ENCODE peak calls at places on chromosomes 5 and 9, in ten cellular contexts. One of them, this sample, is unnamed.

GRCh38 chr9:29285818-29286217 is 1712.5 kb upstream of the C9orf72 start:
- DNase-seq in Caco-2: peak; percentile 1
- DNase-seq in activated CD4-positive, alpha-beta T cell treated with anti-CD3 and anti-CD28 coated beads, Interleukin-2, amount 50 U/mL, for 4 hours: no peak
- DNase-seq in T-helper 1 cell: no peak
- DNase-seq in stomach: no peak
- DNase-seq in choroid plexus epithelial cell: peak; percentile 27
- DNase-seq in NCI-H748 treated with DMSO at 0.1 percent for 48 hours: no peak
- DNase-seq in Caki2: no peak
- DNase-seq in astrocyte of the spinal cord: peak; percentile 17
- DNase-seq in NCI-H1105: no peak
- DNase-seq in this sample: peak; percentile 9

GRCh38 chr5:68562308-68562707 is 346.8 kb downstream of the PIK3R1 start:
- DNase-seq in Caco-2: no peak
- DNase-seq in activated CD4-positive, alpha-beta T cell treated with anti-CD3 and anti-CD28 coated beads, Interleukin-2, amount 50 U/mL, for 4 hours: no peak
- DNase-seq in T-helper 1 cell: no peak
- DNase-seq in stomach: peak; percentile 67
- DNase-seq in choroid plexus epithelial cell: peak; percentile 85
- DNase-seq in NCI-H748 treated with DMSO at 0.1 percent for 48 hours: no peak
- DNase-seq in Caki2: peak; percentile 23
- DNase-seq in astrocyte of the spinal cord: peak; percentile 64
- DNase-seq in NCI-H1105: peak; percentile 8
- DNase-seq in this sample: peak; percentile 57

GRCh38 chr5:43041131-43041668 is 1.1 kb upstream of the ANXA2R start:
- DNase-seq in Caco-2: peak; percentile 29
- DNase-seq in activated CD4-positive, alpha-beta T cell treated with anti-CD3 and anti-CD28 coated beads, Interleukin-2, amount 50 U/mL, for 4 hours: peak; percentile 34
- DNase-seq in T-helper 1 cell: peak; percentile 41
- DNase-seq in stomach: no peak
- DNase-seq in choroid plexus epithelial cell: no peak
- DNase-seq in NCI-H748 treated with DMSO at 0.1 percent for 48 hours: peak; percentile 89
- DNase-seq in Caki2: no peak
- DNase-seq in astrocyte of the spinal cord: no peak
- DNase-seq in NCI-H1105: peak; percentile 34
- DNase-seq in this sample: no peak

GRCh38 chr5:90488791-90489190 is 14.1 kb downstream of the POLR3G start:
- DNase-seq in Caco-2: no peak
- DNase-seq in activated CD4-positive, alpha-beta T cell treated with anti-CD3 and anti-CD28 coated beads, Interleukin-2, amount 50 U/mL, for 4 hours: no peak
- DNase-seq in T-helper 1 cell: no peak
- DNase-seq in stomach: no peak
- DNase-seq in choroid plexus epithelial cell: peak; percentile 50
- DNase-seq in NCI-H748 treated with DMSO at 0.1 percent for 48 hours: no peak
- DNase-seq in Caki2: no peak
- DNase-seq in astrocyte of the spinal cord: no peak
- DNase-seq in NCI-H1105: no peak
- DNase-seq in this sample: no peak

GRCh38 chr5:82147860-82148573 is 130.1 kb downstream of the RPS23 start:
- DNase-seq in Caco-2: no peak
- DNase-seq in activated CD4-positive, alpha-beta T cell treated with anti-CD3 and anti-CD28 coated beads, Interleukin-2, amount 50 U/mL, for 4 hours: no peak
- DNase-seq in T-helper 1 cell: no peak
- DNase-seq in stomach: no peak
- DNase-seq in choroid plexus epithelial cell: peak; percentile 96
- DNase-seq in NCI-H748 treated with DMSO at 0.1 percent for 48 hours: no peak
- DNase-seq in Caki2: no peak
- DNase-seq in astrocyte of the spinal cord: peak; percentile 39
- DNase-seq in NCI-H1105: no peak
- DNase-seq in this sample: no peak

GRCh38 chr9:83432104-83432627 is 106.0 kb downstream of the FRMD3 start:
- DNase-seq in Caco-2: no peak
- DNase-seq in activated CD4-positive, alpha-beta T cell treated with anti-CD3 and anti-CD28 coated beads, Interleukin-2, amount 50 U/mL, for 4 hours: no peak
- DNase-seq in T-helper 1 cell: no peak
- DNase-seq in stomach: peak; percentile 97
- DNase-seq in choroid plexus epithelial cell: peak; percentile 27
- DNase-seq in NCI-H748 treated with DMSO at 0.1 percent for 48 hours: no peak
- DNase-seq in Caki2: peak; percentile 67
- DNase-seq in astrocyte of the spinal cord: peak; percentile 66
- DNase-seq in NCI-H1105: no peak
- DNase-seq in this sample: peak; percentile 90

GRCh38 chr5:55650391-55650790 is 61.7 kb downstream of the SLC38A9 start:
- DNase-seq in Caco-2: no peak
- DNase-seq in activated CD4-positive, alpha-beta T cell treated with anti-CD3 and anti-CD28 coated beads, Interleukin-2, amount 50 U/mL, for 4 hours: no peak
- DNase-seq in T-helper 1 cell: no peak
- DNase-seq in stomach: no peak
- DNase-seq in choroid plexus epithelial cell: peak; percentile 74
- DNase-seq in NCI-H748 treated with DMSO at 0.1 percent for 48 hours: no peak
- DNase-seq in Caki2: no peak
- DNase-seq in astrocyte of the spinal cord: peak; percentile 80
- DNase-seq in NCI-H1105: no peak
- DNase-seq in this sample: peak; percentile 19

GRCh38 chr5:125660231-125660895 is 762.8 kb upstream of the GRAMD2B start:
- DNase-seq in Caco-2: no peak
- DNase-seq in activated CD4-positive, alpha-beta T cell treated with anti-CD3 and anti-CD28 coated beads, Interleukin-2, amount 50 U/mL, for 4 hours: no peak
- DNase-seq in T-helper 1 cell: no peak
- DNase-seq in stomach: no peak
- DNase-seq in choroid plexus epithelial cell: peak; percentile 43
- DNase-seq in NCI-H748 treated with DMSO at 0.1 percent for 48 hours: no peak
- DNase-seq in Caki2: no peak
- DNase-seq in astrocyte of the spinal cord: peak; percentile 10
- DNase-seq in NCI-H1105: no peak
- DNase-seq in this sample: peak; percentile 34

GRCh38 chr5:141039517-141039916 is 11.7 kb upstream of the PCDHB1 start:
- DNase-seq in Caco-2: no peak
- DNase-seq in activated CD4-positive, alpha-beta T cell treated with anti-CD3 and anti-CD28 coated beads, Interleukin-2, amount 50 U/mL, for 4 hours: no peak
- DNase-seq in T-helper 1 cell: no peak
- DNase-seq in stomach: no peak
- DNase-seq in choroid plexus epithelial cell: no peak
- DNase-seq in NCI-H748 treated with DMSO at 0.1 percent for 48 hours: peak; percentile 90
- DNase-seq in Caki2: no peak
- DNase-seq in astrocyte of the spinal cord: no peak
- DNase-seq in NCI-H1105: peak; percentile 57
- DNase-seq in this sample: no peak

GRCh38 chr5:18551716-18552115 is 917.5 kb downstream of the TAF11L14 start:
- DNase-seq in Caco-2: no peak
- DNase-seq in activated CD4-positive, alpha-beta T cell treated with anti-CD3 and anti-CD28 coated beads, Interleukin-2, amount 50 U/mL, for 4 hours: no peak
- DNase-seq in T-helper 1 cell: no peak
- DNase-seq in stomach: no peak
- DNase-seq in choroid plexus epithelial cell: no peak
- DNase-seq in NCI-H748 treated with DMSO at 0.1 percent for 48 hours: no peak
- DNase-seq in Caki2: no peak
- DNase-seq in astrocyte of the spinal cord: no peak
- DNase-seq in NCI-H1105: no peak
- DNase-seq in this sample: no peak

GRCh38 chr9:134794726-134795370 is 85.8 kb upstream of the FCN2 start:
- DNase-seq in Caco-2: no peak
- DNase-seq in activated CD4-positive, alpha-beta T cell treated with anti-CD3 and anti-CD28 coated beads, Interleukin-2, amount 50 U/mL, for 4 hours: no peak
- DNase-seq in T-helper 1 cell: no peak
- DNase-seq in stomach: no peak
- DNase-seq in choroid plexus epithelial cell: no peak
- DNase-seq in NCI-H748 treated with DMSO at 0.1 percent for 48 hours: no peak
- DNase-seq in Caki2: no peak
- DNase-seq in astrocyte of the spinal cord: no peak
- DNase-seq in NCI-H1105: no peak
- DNase-seq in this sample: no peak

GRCh38 chr5:38347040-38347763 is 88.8 kb downstream of the EGFLAM start:
- DNase-seq in Caco-2: no peak
- DNase-seq in activated CD4-positive, alpha-beta T cell treated with anti-CD3 and anti-CD28 coated beads, Interleukin-2, amount 50 U/mL, for 4 hours: no peak
- DNase-seq in T-helper 1 cell: no peak
- DNase-seq in stomach: no peak
- DNase-seq in choroid plexus epithelial cell: no peak
- DNase-seq in NCI-H748 treated with DMSO at 0.1 percent for 48 hours: no peak
- DNase-seq in Caki2: peak; percentile 47
- DNase-seq in astrocyte of the spinal cord: no peak
- DNase-seq in NCI-H1105: no peak
- DNase-seq in this sample: peak; percentile 98

GRCh38 chr9:130260816-130261765 is 4.5 kb upstream of the HMCN2 start:
- DNase-seq in Caco-2: no peak
- DNase-seq in activated CD4-positive, alpha-beta T cell treated with anti-CD3 and anti-CD28 coated beads, Interleukin-2, amount 50 U/mL, for 4 hours: no peak
- DNase-seq in T-helper 1 cell: no peak
- DNase-seq in stomach: no peak
- DNase-seq in choroid plexus epithelial cell: no peak
- DNase-seq in NCI-H748 treated with DMSO at 0.1 percent for 48 hours: no peak
- DNase-seq in Caki2: no peak
- DNase-seq in astrocyte of the spinal cord: no peak
- DNase-seq in NCI-H1105: no peak
- DNase-seq in this sample: no peak

GRCh38 chr9:92763721-92764380 is 782 bp downstream of the BICD2 start:
- DNase-seq in Caco-2: no peak
- DNase-seq in activated CD4-positive, alpha-beta T cell treated with anti-CD3 and anti-CD28 coated beads, Interleukin-2, amount 50 U/mL, for 4 hours: peak; percentile 9
- DNase-seq in T-helper 1 cell: peak; percentile 16
- DNase-seq in stomach: no peak
- DNase-seq in choroid plexus epithelial cell: no peak
- DNase-seq in NCI-H748 treated with DMSO at 0.1 percent for 48 hours: peak; percentile 7
- DNase-seq in Caki2: no peak
- DNase-seq in astrocyte of the spinal cord: no peak
- DNase-seq in NCI-H1105: no peak
- DNase-seq in this sample: peak; percentile 29

GRCh38 chr5:33306758-33307157 is 134.0 kb upstream of the TARS1 start:
- DNase-seq in Caco-2: no peak
- DNase-seq in activated CD4-positive, alpha-beta T cell treated with anti-CD3 and anti-CD28 coated beads, Interleukin-2, amount 50 U/mL, for 4 hours: no peak
- DNase-seq in T-helper 1 cell: no peak
- DNase-seq in stomach: no peak
- DNase-seq in choroid plexus epithelial cell: peak; percentile 39
- DNase-seq in NCI-H748 treated with DMSO at 0.1 percent for 48 hours: no peak
- DNase-seq in Caki2: no peak
- DNase-seq in astrocyte of the spinal cord: peak; percentile 52
- DNase-seq in NCI-H1105: no peak
- DNase-seq in this sample: peak; percentile 4

GRCh38 chr5:64632251-64632650 is 58.1 kb upstream of the SHISAL2B start:
- DNase-seq in Caco-2: no peak
- DNase-seq in activated CD4-positive, alpha-beta T cell treated with anti-CD3 and anti-CD28 coated beads, Interleukin-2, amount 50 U/mL, for 4 hours: no peak
- DNase-seq in T-helper 1 cell: no peak
- DNase-seq in stomach: no peak
- DNase-seq in choroid plexus epithelial cell: peak; percentile 48
- DNase-seq in NCI-H748 treated with DMSO at 0.1 percent for 48 hours: no peak
- DNase-seq in Caki2: no peak
- DNase-seq in astrocyte of the spinal cord: peak; percentile 7
- DNase-seq in NCI-H1105: peak; percentile 25
- DNase-seq in this sample: no peak

GRCh38 chr5:139390639-139391569 is 1.2 kb upstream of the MZB1 start:
- DNase-seq in Caco-2: no peak
- DNase-seq in activated CD4-positive, alpha-beta T cell treated with anti-CD3 and anti-CD28 coated beads, Interleukin-2, amount 50 U/mL, for 4 hours: no peak
- DNase-seq in T-helper 1 cell: no peak
- DNase-seq in stomach: no peak
- DNase-seq in choroid plexus epithelial cell: no peak
- DNase-seq in NCI-H748 treated with DMSO at 0.1 percent for 48 hours: no peak
- DNase-seq in Caki2: no peak
- DNase-seq in astrocyte of the spinal cord: no peak
- DNase-seq in NCI-H1105: no peak
- DNase-seq in this sample: no peak

GRCh38 chr9:130480673-130481072 is 35.9 kb downstream of the ASS1 start:
- DNase-seq in Caco-2: no peak
- DNase-seq in activated CD4-positive, alpha-beta T cell treated with anti-CD3 and anti-CD28 coated beads, Interleukin-2, amount 50 U/mL, for 4 hours: no peak
- DNase-seq in T-helper 1 cell: no peak
- DNase-seq in stomach: no peak
- DNase-seq in choroid plexus epithelial cell: no peak
- DNase-seq in NCI-H748 treated with DMSO at 0.1 percent for 48 hours: no peak
- DNase-seq in Caki2: no peak
- DNase-seq in astrocyte of the spinal cord: no peak
- DNase-seq in NCI-H1105: no peak
- DNase-seq in this sample: no peak

GRCh38 chr5:62143268-62144229 is 162.5 kb upstream of the KIF2A start:
- DNase-seq in Caco-2: peak; percentile 14
- DNase-seq in activated CD4-positive, alpha-beta T cell treated with anti-CD3 and anti-CD28 coated beads, Interleukin-2, amount 50 U/mL, for 4 hours: no peak
- DNase-seq in T-helper 1 cell: no peak
- DNase-seq in stomach: no peak
- DNase-seq in choroid plexus epithelial cell: peak; percentile 64
- DNase-seq in NCI-H748 treated with DMSO at 0.1 percent for 48 hours: peak; percentile 17
- DNase-seq in Caki2: peak; percentile 6
- DNase-seq in astrocyte of the spinal cord: peak; percentile 53
- DNase-seq in NCI-H1105: no peak
- DNase-seq in this sample: peak; percentile 58

GRCh38 chr9:84174486-84174885 is 166.1 kb downstream of the SLC28A3 start:
- DNase-seq in Caco-2: no peak
- DNase-seq in activated CD4-positive, alpha-beta T cell treated with anti-CD3 and anti-CD28 coated beads, Interleukin-2, amount 50 U/mL, for 4 hours: no peak
- DNase-seq in T-helper 1 cell: no peak
- DNase-seq in stomach: no peak
- DNase-seq in choroid plexus epithelial cell: no peak
- DNase-seq in NCI-H748 treated with DMSO at 0.1 percent for 48 hours: no peak
- DNase-seq in Caki2: no peak
- DNase-seq in astrocyte of the spinal cord: no peak
- DNase-seq in NCI-H1105: no peak
- DNase-seq in this sample: no peak

GRCh38 chr5:4661851-4662250 is 478.3 kb upstream of the ADAMTS16 start:
- DNase-seq in Caco-2: no peak
- DNase-seq in activated CD4-positive, alpha-beta T cell treated with anti-CD3 and anti-CD28 coated beads, Interleukin-2, amount 50 U/mL, for 4 hours: no peak
- DNase-seq in T-helper 1 cell: no peak
- DNase-seq in stomach: no peak
- DNase-seq in choroid plexus epithelial cell: no peak
- DNase-seq in NCI-H748 treated with DMSO at 0.1 percent for 48 hours: no peak
- DNase-seq in Caki2: no peak
- DNase-seq in astrocyte of the spinal cord: peak; percentile 24
- DNase-seq in NCI-H1105: no peak
- DNase-seq in this sample: peak; percentile 58

GRCh38 chr9:2742214-2742613 is 24.9 kb downstream of the KCNV2 start:
- DNase-seq in Caco-2: no peak
- DNase-seq in activated CD4-positive, alpha-beta T cell treated with anti-CD3 and anti-CD28 coated beads, Interleukin-2, amount 50 U/mL, for 4 hours: no peak
- DNase-seq in T-helper 1 cell: no peak
- DNase-seq in stomach: no peak
- DNase-seq in choroid plexus epithelial cell: peak; percentile 11
- DNase-seq in NCI-H748 treated with DMSO at 0.1 percent for 48 hours: no peak
- DNase-seq in Caki2: no peak
- DNase-seq in astrocyte of the spinal cord: no peak
- DNase-seq in NCI-H1105: no peak
- DNase-seq in this sample: no peak

GRCh38 chr9:126761274-126761673 is 43.6 kb upstream of the ZBTB43 start:
- DNase-seq in Caco-2: no peak
- DNase-seq in activated CD4-positive, alpha-beta T cell treated with anti-CD3 and anti-CD28 coated beads, Interleukin-2, amount 50 U/mL, for 4 hours: no peak
- DNase-seq in T-helper 1 cell: no peak
- DNase-seq in stomach: no peak
- DNase-seq in choroid plexus epithelial cell: no peak
- DNase-seq in NCI-H748 treated with DMSO at 0.1 percent for 48 hours: no peak
- DNase-seq in Caki2: no peak
- DNase-seq in astrocyte of the spinal cord: no peak
- DNase-seq in NCI-H1105: no peak
- DNase-seq in this sample: no peak

GRCh38 chr5:43190755-43191603 is 1.0 kb upstream of the NIM1K start:
- DNase-seq in Caco-2: peak; percentile 8
- DNase-seq in activated CD4-positive, alpha-beta T cell treated with anti-CD3 and anti-CD28 coated beads, Interleukin-2, amount 50 U/mL, for 4 hours: no peak
- DNase-seq in T-helper 1 cell: no peak
- DNase-seq in stomach: no peak
- DNase-seq in choroid plexus epithelial cell: peak; percentile 59
- DNase-seq in NCI-H748 treated with DMSO at 0.1 percent for 48 hours: no peak
- DNase-seq in Caki2: peak; percentile 12
- DNase-seq in astrocyte of the spinal cord: peak; percentile 37
- DNase-seq in NCI-H1105: no peak
- DNase-seq in this sample: peak; percentile 34

GRCh38 chr9:80061096-80061495 is 489.3 kb downstream of the TLE4 start:
- DNase-seq in Caco-2: no peak
- DNase-seq in activated CD4-positive, alpha-beta T cell treated with anti-CD3 and anti-CD28 coated beads, Interleukin-2, amount 50 U/mL, for 4 hours: no peak
- DNase-seq in T-helper 1 cell: no peak
- DNase-seq in stomach: no peak
- DNase-seq in choroid plexus epithelial cell: peak; percentile 68
- DNase-seq in NCI-H748 treated with DMSO at 0.1 percent for 48 hours: no peak
- DNase-seq in Caki2: no peak
- DNase-seq in astrocyte of the spinal cord: no peak
- DNase-seq in NCI-H1105: no peak
- DNase-seq in this sample: no peak

GRCh38 chr5:181173027-181173419 is 25.6 kb downstream of the OR2V2 start:
- DNase-seq in Caco-2: peak; percentile 59
- DNase-seq in activated CD4-positive, alpha-beta T cell treated with anti-CD3 and anti-CD28 coated beads, Interleukin-2, amount 50 U/mL, for 4 hours: no peak
- DNase-seq in T-helper 1 cell: no peak
- DNase-seq in stomach: no peak
- DNase-seq in choroid plexus epithelial cell: no peak
- DNase-seq in NCI-H748 treated with DMSO at 0.1 percent for 48 hours: no peak
- DNase-seq in Caki2: no peak
- DNase-seq in astrocyte of the spinal cord: no peak
- DNase-seq in NCI-H1105: no peak
- DNase-seq in this sample: no peak

GRCh38 chr5:114857951-114858401 is 311.7 kb downstream of the TRIM36 start:
- DNase-seq in Caco-2: no peak
- DNase-seq in activated CD4-positive, alpha-beta T cell treated with anti-CD3 and anti-CD28 coated beads, Interleukin-2, amount 50 U/mL, for 4 hours: no peak
- DNase-seq in T-helper 1 cell: no peak
- DNase-seq in stomach: no peak
- DNase-seq in choroid plexus epithelial cell: no peak
- DNase-seq in NCI-H748 treated with DMSO at 0.1 percent for 48 hours: no peak
- DNase-seq in Caki2: no peak
- DNase-seq in astrocyte of the spinal cord: peak; percentile 19
- DNase-seq in NCI-H1105: no peak
- DNase-seq in this sample: no peak

GRCh38 chr9:5089737-5090136 is 95.7 kb downstream of the INSL6 start:
- DNase-seq in Caco-2: no peak
- DNase-seq in activated CD4-positive, alpha-beta T cell treated with anti-CD3 and anti-CD28 coated beads, Interleukin-2, amount 50 U/mL, for 4 hours: no peak
- DNase-seq in T-helper 1 cell: no peak
- DNase-seq in stomach: no peak
- DNase-seq in choroid plexus epithelial cell: no peak
- DNase-seq in NCI-H748 treated with DMSO at 0.1 percent for 48 hours: peak; percentile 36
- DNase-seq in Caki2: no peak
- DNase-seq in astrocyte of the spinal cord: no peak
- DNase-seq in NCI-H1105: peak; percentile 37
- DNase-seq in this sample: peak; percentile 4